ENCODE peak calls at places on chromosome 14, in four cellular contexts. D is IMR-90, L is K562, A is endothelial cell of umbilical vein. S is an unnamed sample.

GRCh38 chr14:53461823-53462222 is 308.7 kb upstream of the DDHD1 start:
- DNase-seq in D (no peak), L (no peak), A (no peak), S (no peak)

GRCh38 chr14:106578479-106578878 is 1052.1 kb downstream of the TMEM121 start:
- DNase-seq in D (no peak), L (no peak), A (no peak), S (no peak)

GRCh38 chr14:78997811-78998210 is 827.6 kb downstream of the NRXN3 start:
- DNase-seq in D (peak; percentile 71), L (no peak), A (peak; percentile 37), S (no peak)

GRCh38 chr14:42224053-42224888 is 617.6 kb downstream of the LRFN5 start:
- DNase-seq in D (peak; percentile 68), L (peak; percentile 28), A (peak; percentile 47), S (peak; percentile 5)

GRCh38 chr14:103744621-103745395 is 29.2 kb downstream of the ZFYVE21 start:
- DNase-seq in D (no peak), L (no peak), A (no peak), S (no peak)

GRCh38 chr14:69318241-69318640 is 58.3 kb downstream of the GALNT16 start:
- DNase-seq in D (peak; percentile 26), L (no peak), A (no peak), S (no peak)

GRCh38 chr14:20460458-20461229 is 590 bp downstream of the PIP4P1 start:
- DNase-seq in D (no peak), L (peak; percentile 29), A (peak; percentile 11), S (peak; percentile 27)

GRCh38 chr14:67187210-67187609 is 2.0 kb upstream of the GARIN2 start:
- DNase-seq in D (peak; percentile 89), L (peak; percentile 9), A (peak; percentile 31), S (no peak)

GRCh38 chr14:31229638-31230229 is 22.1 kb upstream of the HECTD1 start:
- DNase-seq in D (peak; percentile 98), L (peak; percentile 91), A (no peak), S (no peak)

GRCh38 chr14:103144085-103144484 is 20.8 kb downstream of the TNFAIP2 start:
- DNase-seq in D (peak; percentile 56), L (no peak), A (no peak), S (no peak)

GRCh38 chr14:66311935-66312334 is 174.2 kb upstream of the CCDC196 start:
- DNase-seq in D (no peak), L (no peak), A (no peak), S (no peak)

GRCh38 chr14:32077081-32078029 is at the start of gene ARHGAP5:
- DNase-seq in D (peak; percentile 14), L (no peak), A (peak; percentile 63), S (no peak)

GRCh38 chr14:60662987-60663386 is 13.7 kb upstream of the SIX1 start:
- DNase-seq in D (no peak), L (no peak), A (no peak), S (no peak)

GRCh38 chr14:68824517-68825347 is 31.9 kb upstream of the ZFP36L1 start:
- DNase-seq in D (peak; percentile 62), L (peak; percentile 87), A (peak; percentile 66), S (no peak)

GRCh38 chr14:61561144-61561543 is 134.2 kb upstream of the HIF1A start:
- DNase-seq in D (peak; percentile 77), L (no peak), A (peak; percentile 62), S (no peak)

GRCh38 chr14:71437870-71438269 is 494.4 kb upstream of the RGS6 start:
- DNase-seq in D (peak; percentile 17), L (no peak), A (no peak), S (no peak)

GRCh38 chr14:25132734-25133422 is 82.9 kb upstream of the STXBP6 start:
- DNase-seq in D (peak; percentile 55), L (peak; percentile 61), A (peak; percentile 39), S (no peak)

GRCh38 chr14:39218171-39218769 is 15.4 kb upstream of the MIA2 start:
- DNase-seq in D (peak; percentile 14), L (peak; percentile 10), A (peak; percentile 50), S (no peak)

GRCh38 chr14:56482306-56482705 is 97.3 kb upstream of the TMEM260 start:
- DNase-seq in D (peak; percentile 9), L (peak; percentile 9), A (peak; percentile 16), S (no peak)

GRCh38 chr14:87869619-87870583 is 123.1 kb downstream of the GALC start:
- DNase-seq in D (peak; percentile 36), L (no peak), A (no peak), S (no peak)

GRCh38 chr14:104882325-104882973 is 17.4 kb downstream of the CEP170B start:
- DNase-seq in D (no peak), L (peak; percentile 67), A (no peak), S (no peak)

GRCh38 chr14:99716850-99717681 is 33.0 kb downstream of the CYP46A1 start:
- DNase-seq in D (no peak), L (no peak), A (no peak), S (no peak)

GRCh38 chr14:22303589-22304195 is 285.3 kb downstream of the DAD1 start:
- DNase-seq in D (peak; percentile 50), L (no peak), A (peak; percentile 13), S (no peak)

GRCh38 chr14:24150061-24150460 is 2.8 kb downstream of the RNF31 start:
- DNase-seq in D (no peak), L (no peak), A (no peak), S (no peak)

GRCh38 chr14:102592969-102593840 is 756 bp downstream of the RCOR1 start:
- DNase-seq in D (peak; percentile 26), L (peak; percentile 55), A (peak; percentile 41), S (no peak)

GRCh38 chr14:78010688-78011087 is 159.5 kb upstream of the NRXN3 start:
- DNase-seq in D (peak; percentile 5), L (no peak), A (no peak), S (no peak)

GRCh38 chr14:71050227-71050823 is 143.1 kb downstream of the PCNX1 start:
- DNase-seq in D (peak; percentile 20), L (no peak), A (peak; percentile 28), S (no peak)

GRCh38 chr14:20723458-20723857 is 22.2 kb upstream of the EDDM3A start:
- DNase-seq in D (no peak), L (no peak), A (no peak), S (no peak)

GRCh38 chr14:105485720-105486332 is 860 bp upstream of the CRIP1 start:
- DNase-seq in D (no peak), L (peak; percentile 80), A (peak; percentile 33), S (no peak)

GRCh38 chr14:28656704-28657255 is 109.8 kb upstream of the FOXG1 start:
- DNase-seq in D (no peak), L (no peak), A (no peak), S (no peak)

GRCh38 chr14:103090481-103091020 is 4.0 kb upstream of the EXOC3L4 start:
- DNase-seq in D (no peak), L (no peak), A (no peak), S (no peak)

GRCh38 chr14:81521356-81521755 is 12.3 kb downstream of the SEL1L start:
- DNase-seq in D (no peak), L (no peak), A (no peak), S (no peak)

GRCh38 chr14:81523016-81523415 is 10.6 kb downstream of the SEL1L start:
- DNase-seq in D (no peak), L (no peak), A (no peak), S (no peak)

GRCh38 chr14:81519200-81519998 is 14.3 kb downstream of the SEL1L start:
- DNase-seq in D (no peak), L (peak; percentile 55), A (peak; percentile 58), S (peak; percentile 31)

GRCh38 chr14:81516941-81517797 is 16.5 kb downstream of the SEL1L start:
- DNase-seq in D (peak; percentile 76), L (no peak), A (peak; percentile 35), S (no peak)

GRCh38 chr14:81517798-81518398 is 15.8 kb downstream of the SEL1L start:
- DNase-seq in D (peak; percentile 67), L (no peak), A (no peak), S (no peak)
- TF ChIP-seq FOS in D (no peak), L (no peak), A (no peak), S (no peak)

DNA sequence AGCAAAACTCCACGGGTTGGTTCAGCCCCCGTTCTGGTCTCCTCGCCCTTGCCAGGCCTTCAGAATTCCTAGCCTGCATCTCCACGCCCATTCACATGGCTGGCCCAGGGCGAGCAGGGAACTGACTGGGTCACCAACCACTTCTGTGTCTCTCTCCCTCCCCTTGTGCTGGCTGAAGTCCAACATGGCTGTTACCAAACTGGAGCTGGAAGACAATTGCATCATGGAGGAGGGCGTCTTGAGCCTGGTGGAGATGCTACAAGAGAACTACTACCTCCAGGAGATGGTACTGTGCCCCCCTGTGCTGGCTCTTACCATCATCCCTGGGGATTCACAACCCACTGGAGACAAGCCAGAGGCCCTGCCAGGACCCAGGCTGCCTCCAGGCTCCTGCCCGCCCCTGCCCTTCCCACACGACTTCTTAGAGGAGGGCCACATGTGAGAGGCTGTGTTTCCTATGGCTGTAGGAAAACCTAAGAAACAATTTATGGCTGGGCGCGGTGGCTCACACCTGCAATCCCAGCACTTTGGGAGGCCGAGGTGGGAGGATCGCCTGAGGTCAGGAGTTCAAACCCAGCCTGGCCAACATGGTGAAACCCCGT is 9.9 kb downstream of the LRRC74A start:
- DNase-seq in D (no peak), L (no peak), A (no peak), S (no peak)
- TF ChIP-seq FOS in D (no peak), L (no peak), A (no peak), S (no peak)

DNA sequence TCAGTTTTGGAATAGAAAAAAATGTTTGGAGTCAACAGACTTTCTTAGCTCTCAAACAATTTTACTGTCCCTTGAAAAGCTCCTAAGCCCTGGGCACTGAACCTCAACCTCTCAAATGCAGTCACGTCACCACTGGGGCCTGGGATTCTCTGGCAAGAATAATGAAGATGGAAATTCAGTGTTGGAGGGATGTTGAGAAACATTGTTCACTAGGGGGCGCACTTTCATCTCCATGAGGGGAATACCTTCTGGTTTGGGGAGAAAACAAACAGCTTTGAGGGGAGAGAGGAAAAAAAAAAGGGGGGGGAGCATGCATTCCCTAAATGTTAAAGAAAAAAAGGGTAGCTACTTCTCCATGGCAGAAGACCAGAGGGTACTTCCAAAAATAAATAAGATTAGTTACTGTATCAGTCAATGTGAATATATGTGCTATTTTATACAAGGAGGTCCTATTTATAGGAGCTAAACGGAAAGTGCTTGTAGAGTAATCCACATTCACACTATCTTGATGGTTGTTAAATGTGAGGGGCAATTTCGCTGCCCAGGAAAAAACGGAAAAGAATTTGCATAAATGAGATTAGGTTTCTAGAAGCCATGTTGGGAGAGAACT is 5.8 kb upstream of the TBPL2 start:
- DNase-seq in D (peak; percentile 86), L (peak; percentile 81), A (peak; percentile 80), S (no peak)
- TF ChIP-seq FOS in D (no peak), L (no peak), A (no peak), S (no peak)

DNA sequence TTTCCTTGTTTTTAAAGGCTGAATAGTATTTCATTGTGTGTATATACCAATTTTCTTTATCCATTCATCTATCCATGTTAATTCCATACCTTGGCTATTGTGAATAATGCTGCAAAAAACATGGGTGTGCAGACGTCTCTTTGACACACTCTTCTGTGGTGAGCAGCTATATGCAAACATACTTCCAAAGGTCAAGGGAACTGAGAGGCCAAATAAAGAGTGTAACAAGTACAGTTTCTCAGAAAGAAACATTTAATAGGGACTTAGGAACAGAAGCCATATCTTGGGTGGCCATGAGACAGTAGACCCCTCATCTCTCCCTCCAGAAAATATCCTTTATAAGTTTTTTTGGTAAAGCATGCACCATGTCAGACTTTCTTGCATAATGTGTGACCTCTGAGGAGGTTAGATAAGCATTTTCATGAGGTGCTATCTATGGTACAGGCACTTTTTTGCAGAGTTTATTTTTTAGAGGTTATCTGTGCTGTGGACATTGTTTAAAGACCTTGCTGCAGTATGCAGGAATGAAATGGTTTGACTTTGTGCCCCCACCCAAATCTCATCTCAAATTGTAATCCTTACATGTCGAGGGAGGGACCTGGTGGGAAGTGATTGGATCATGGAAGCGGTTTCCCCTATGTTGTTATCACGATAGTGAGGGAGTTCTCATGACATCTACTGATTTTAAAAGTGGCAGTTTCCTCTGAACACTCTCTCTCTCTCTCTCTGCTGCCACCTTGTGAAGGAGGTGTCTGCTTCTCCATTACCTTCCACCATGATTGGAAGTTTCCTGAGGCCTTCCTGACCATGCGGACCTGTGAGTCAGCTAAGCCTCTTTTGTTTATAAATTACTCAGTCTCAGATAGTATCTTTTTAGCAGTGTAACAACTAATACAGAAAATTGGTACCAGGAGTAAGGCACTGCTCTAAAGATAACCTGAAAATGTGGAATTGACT is 1202.3 kb downstream of the GALC start:
- DNase-seq in D (no peak), L (no peak), A (no peak), S (no peak)
- TF ChIP-seq FOS in D (no peak), L (no peak), A (no peak), S (no peak)